ENCODE peak calls at places on chromosomes 3 and 15, in five cellular contexts. X, E, B, Z and D are unnamed samples. For H3K27me3, the result is how much of the 10 kb centered on the place peaks cover.

GRCh38 chr15:69816522-69816921 is 281.2 kb downstream of the TLE3 start:
- DNase-seq in X (no peak), E (no peak), B (no peak), Z (no peak), D (no peak)

GRCh38 chr3:33091746-33092145 is 5.2 kb downstream of the GLB1 start:
- DNase-seq in X (no peak), E (no peak), B (no peak), Z (no peak), D (no peak)

GRCh38 chr3:33218446-33219174 is at the start of gene SUSD5:
- DNase-seq in X (no peak), E (no peak), B (no peak), Z (peak), D (peak)

GRCh38 chr15:43881944-43882343 is 55.1 kb downstream of the WDR76 start:
- DNase-seq in X (no peak), E (no peak), B (no peak), Z (no peak), D (no peak)

GRCh38 chr3:11272913-11273574 is 847 bp downstream of the ATG7 start:
- DNase-seq in X (no peak), E (no peak), B (no peak), Z (no peak), D (no peak)

GRCh38 chr3:43455233-43455632 is 166.6 kb downstream of the ANO10 start:
- DNase-seq in X (no peak), E (no peak), B (no peak), Z (no peak), D (no peak)

GRCh38 chr3:51622868-51623267 is 48.2 kb upstream of the TEX264 start:
- DNase-seq in X (no peak), E (no peak), B (no peak), Z (peak), D (no peak)

GRCh38 chr15:94327356-94327936 is 96.1 kb downstream of the MCTP2 start:
- DNase-seq in X (no peak), E (no peak), B (no peak), Z (no peak), D (no peak)

GRCh38 chr3:156681003-156681402 is 6.6 kb downstream of the TIPARP start:
- DNase-seq in X (no peak), E (no peak), B (no peak), Z (no peak), D (peak)

GRCh38 chr3:71710906-71711494 is 14.2 kb downstream of the EIF4E3 start:
- DNase-seq in X (no peak), E (peak), B (no peak), Z (no peak), D (peak)

GRCh38 chr3:22315925-22316324 is 564.9 kb upstream of the ZNF385D start:
- DNase-seq in X (no peak), E (no peak), B (no peak), Z (no peak), D (no peak)

GRCh38 chr3:74067296-74067695 is 442.6 kb upstream of the PDZRN3 start:
- DNase-seq in X (no peak), E (no peak), B (no peak), Z (no peak), D (no peak)

GRCh38 chr15:64754663-64755426 is 20.5 kb downstream of the RBPMS2 start:
- DNase-seq in X (no peak), E (no peak), B (no peak), Z (no peak), D (no peak)

GRCh38 chr3:184085389-184085852 is 11.4 kb upstream of the HTR3E start:
- DNase-seq in X (no peak), E (no peak), B (no peak), Z (no peak), D (no peak)

GRCh38 chr3:123799544-123800351 is 84.4 kb downstream of the MYLK start:
- DNase-seq in X (no peak), E (no peak), B (peak), Z (no peak), D (peak)

GRCh38 chr3:151743860-151744259 is 10.1 kb downstream of the AADACL2 start:
- DNase-seq in X (no peak), E (no peak), B (no peak), Z (no peak), D (no peak)

GRCh38 chr15:52164631-52165265 is 26.4 kb downstream of the GNB5 start:
- DNase-seq in X (no peak), E (peak), B (no peak), Z (no peak), D (no peak)

GRCh38 chr3:31439888-31440287 is 92.8 kb upstream of the STT3B start:
- DNase-seq in X (no peak), E (no peak), B (no peak), Z (no peak), D (no peak)

GRCh38 chr3:55416381-55416821 is 70.7 kb downstream of the WNT5A start:
- DNase-seq in X (no peak), E (no peak), B (no peak), Z (no peak), D (no peak)

GRCh38 chr3:121707531-121708273 is 41.8 kb downstream of the GOLGB1 start:
- DNase-seq in X (no peak), E (no peak), B (no peak), Z (no peak), D (no peak)

GRCh38 chr3:42900226-42900625 is 5.7 kb upstream of the ZNF662 start:
- DNase-seq in X (no peak), E (no peak), B (no peak), Z (no peak), D (no peak)

GRCh38 chr3:171323934-171324535 is 136.2 kb downstream of the TNIK start:
- DNase-seq in X (no peak), E (no peak), B (no peak), Z (no peak), D (no peak)

GRCh38 chr3:152318512-152318911 is 49.8 kb downstream of the MBNL1 start:
- DNase-seq in X (no peak), E (no peak), B (no peak), Z (no peak), D (no peak)

GRCh38 chr3:54917862-54918261 is 10.0 kb downstream of the LRTM1 start:
- DNase-seq in X (no peak), E (no peak), B (no peak), Z (no peak), D (no peak)

GRCh38 chr3:120487079-120487693 is 36.4 kb upstream of the FSTL1 start:
- DNase-seq in X (no peak), E (no peak), B (no peak), Z (peak), D (no peak)

GRCh38 chr15:39680868-39681267 is 100.0 kb downstream of the THBS1 start:
- DNase-seq in X (no peak), E (no peak), B (no peak), Z (no peak), D (no peak)

GRCh38 chr15:91611924-91612323 is 241.6 kb upstream of the SLCO3A1 start:
- DNase-seq in X (no peak), E (no peak), B (no peak), Z (no peak), D (no peak)

GRCh38 chr15:38685686-38686339 is 121.2 kb upstream of the RASGRP1 start:
- DNase-seq in X (no peak), E (peak), B (no peak), Z (no peak), D (no peak)

GRCh38 chr15:77907824-77908751 is 169.4 kb downstream of the TBC1D2B start:
- DNase-seq in X (peak), E (peak), B (peak), Z (no peak), D (no peak)

GRCh38 chr15:91922701-91923279 is 69.3 kb downstream of the SLCO3A1 start:
- DNase-seq in X (no peak), E (no peak), B (peak), Z (no peak), D (no peak)

GRCh38 chr3:62688050-62688449 is 187.2 kb downstream of the CADPS start:
- DNase-seq in X (no peak), E (no peak), B (no peak), Z (no peak), D (no peak)

GRCh38 chr15:94791008-94791407 is 559.6 kb downstream of the MCTP2 start:
- DNase-seq in X (no peak), E (no peak), B (no peak), Z (no peak), D (no peak)

GRCh38 chr3:112739252-112739945 is 98.5 kb upstream of the CCDC80 start:
- DNase-seq in X (no peak), E (peak), B (no peak), Z (no peak), D (no peak)

DNA sequence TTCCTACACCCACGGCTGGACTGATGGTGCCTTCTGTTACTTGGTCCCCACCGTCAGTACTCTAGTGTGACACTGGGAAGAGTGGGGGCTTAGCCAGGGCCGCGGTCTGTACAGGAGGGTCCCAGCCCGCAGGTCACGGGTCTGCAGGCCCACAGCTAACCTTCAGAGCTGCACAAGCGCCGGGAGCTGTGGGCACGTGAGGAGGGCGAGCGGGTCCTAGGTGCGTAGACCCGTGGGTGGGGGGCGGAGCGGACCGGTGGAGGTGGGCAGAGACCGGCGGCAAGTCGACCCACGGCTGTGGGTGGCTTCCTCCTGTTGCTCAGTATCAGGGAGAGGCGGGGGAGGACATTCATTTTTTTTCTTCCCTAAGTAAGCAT is 1.2 kb downstream of the TNFAIP8L3 start:
- DNase-seq in X (no peak), E (no peak), B (no peak), Z (no peak), D (no peak)
- H3K27me3 ChIP-seq in X (under half), E (under half), B (under half), Z (under half), D (half or more)

DNA sequence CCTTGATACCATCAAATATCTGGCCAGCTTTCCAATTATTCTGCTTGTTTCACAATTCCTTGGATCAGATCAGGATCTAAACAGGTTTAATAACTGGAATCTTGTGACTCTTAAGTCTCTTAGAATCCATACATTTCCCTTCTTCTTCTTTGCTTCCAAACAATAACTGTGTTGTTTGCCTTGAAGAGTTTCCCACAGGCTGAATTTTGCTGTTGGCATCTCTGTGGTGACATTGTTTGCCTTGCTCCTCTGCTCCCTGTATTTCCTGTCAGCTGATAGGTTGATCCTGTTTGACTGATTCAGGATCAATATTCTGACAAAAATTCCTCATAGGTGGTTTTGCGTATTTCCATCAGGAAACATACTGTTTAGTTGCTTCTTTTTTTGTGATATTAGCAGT is 248.4 kb upstream of the LMCD1 start:
- DNase-seq in X (no peak), E (no peak), B (no peak), Z (no peak), D (no peak)
- H3K27me3 ChIP-seq in X (under half), E (under half), B (under half), Z (under half), D (under half)

GRCh38 chr3:46143951-46144473 is 64.1 kb downstream of the CCR1 start:
- DNase-seq in X (no peak), E (no peak), B (no peak), Z (no peak), D (no peak)

GRCh38 chr3:46141807-46142206 is 66.3 kb downstream of the CCR1 start:
- DNase-seq in X (no peak), E (no peak), B (no peak), Z (no peak), D (no peak)

GRCh38 chr3:46133285-46133684 is 74.8 kb downstream of the CCR1 start:
- DNase-seq in X (no peak), E (no peak), B (no peak), Z (no peak), D (no peak)

GRCh38 chr3:46135475-46135874 is 72.6 kb downstream of the CCR1 start:
- DNase-seq in X (no peak), E (no peak), B (no peak), Z (no peak), D (no peak)

DNA sequence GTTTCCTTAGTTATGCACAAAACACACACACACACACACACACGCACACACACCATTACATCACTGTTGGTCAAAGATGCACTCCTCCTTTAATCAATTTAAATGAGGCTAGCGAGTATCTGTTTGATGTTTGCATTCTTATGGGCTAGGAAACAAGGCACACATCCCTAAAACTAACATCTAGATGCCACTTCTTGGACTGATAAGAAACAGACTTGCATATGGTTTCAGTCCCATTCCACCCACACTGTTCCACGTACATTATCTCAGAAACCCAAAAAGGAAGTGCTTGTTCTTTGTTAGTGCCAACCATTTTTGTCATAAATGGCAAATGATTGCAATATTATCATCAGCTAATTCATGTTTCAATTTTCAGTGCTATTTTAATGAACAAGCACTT is 69.5 kb downstream of the CCR1 start:
- DNase-seq in X (no peak), E (no peak), B (no peak), Z (no peak), D (no peak)
- H3K27me3 ChIP-seq in X (under half), E (under half), B (under half), Z (under half), D (under half)

DNA sequence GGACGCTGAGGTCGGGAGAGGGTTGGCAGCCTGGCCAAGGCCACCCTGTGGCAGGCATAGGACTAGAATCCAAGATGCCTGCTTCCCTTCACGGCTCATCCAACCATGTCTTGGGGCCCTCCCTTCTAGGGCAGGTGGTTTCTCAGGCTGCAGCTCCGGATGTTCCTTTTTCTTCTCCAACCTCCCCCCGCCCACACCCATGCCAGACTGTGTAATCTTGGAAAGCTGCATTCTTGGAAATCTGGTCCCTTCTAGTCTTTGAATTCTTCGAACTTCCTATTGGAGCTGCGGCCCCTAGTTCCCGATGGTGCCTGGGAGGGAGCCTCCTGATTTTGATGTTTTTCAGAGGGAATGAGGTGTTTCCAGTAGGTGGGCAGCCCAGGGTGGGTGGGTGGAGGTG is 109.8 kb downstream of the FBLN2 start:
- DNase-seq in X (no peak), E (no peak), B (no peak), Z (no peak), D (no peak)
- H3K27me3 ChIP-seq in X (under half), E (under half), B (under half), Z (half or more), D (under half)

GRCh38 chr15:74135041-74135565 is 4.7 kb downstream of the ISLR2 start:
- DNase-seq in X (no peak), E (no peak), B (no peak), Z (no peak), D (no peak)

GRCh38 chr15:74134387-74135027 is 4.1 kb downstream of the ISLR2 start:
- DNase-seq in X (no peak), E (no peak), B (peak), Z (no peak), D (peak)

GRCh38 chr15:74132681-74133070 is 2.3 kb downstream of the ISLR2 start:
- DNase-seq in X (no peak), E (no peak), B (no peak), Z (no peak), D (no peak)

GRCh38 chr15:74133071-74133702 is 2.8 kb downstream of the ISLR2 start:
- DNase-seq in X (no peak), E (no peak), B (no peak), Z (no peak), D (no peak)

GRCh38 chr15:74133703-74134386 is 3.5 kb downstream of the ISLR2 start:
- DNase-seq in X (no peak), E (no peak), B (no peak), Z (no peak), D (no peak)
- H3K27me3 ChIP-seq in X (under half), E (under half), B (half or more), Z (half or more), D (half or more)

GRCh38 chr3:128503751-128504532 is 10.9 kb upstream of the GATA2 start:
- DNase-seq in X (no peak), E (no peak), B (no peak), Z (no peak), D (no peak)

GRCh38 chr3:128506721-128507120 is 13.7 kb upstream of the GATA2 start:
- DNase-seq in X (no peak), E (no peak), B (no peak), Z (no peak), D (no peak)

GRCh38 chr3:128504533-128504915 is 11.5 kb upstream of the GATA2 start:
- DNase-seq in X (no peak), E (no peak), B (no peak), Z (no peak), D (no peak)

GRCh38 chr3:128505771-128506170 is 12.8 kb upstream of the GATA2 start:
- DNase-seq in X (no peak), E (no peak), B (no peak), Z (no peak), D (no peak)

GRCh38 chr3:128504957-128505730 is 12.1 kb upstream of the GATA2 start:
- DNase-seq in X (no peak), E (no peak), B (no peak), Z (no peak), D (no peak)
- H3K27me3 ChIP-seq in X (under half), E (under half), B (under half), Z (under half), D (under half)

GRCh38 chr3:188899887-188900286 is 271.9 kb upstream of the TPRG1 start:
- DNase-seq in X (no peak), E (no peak), B (peak), Z (no peak), D (no peak)
- H3K27me3 ChIP-seq in X (under half), E (under half), B (under half), Z (under half), D (under half)

GRCh38 chr15:66256692-66257091 is 3.1 kb upstream of the MEGF11 start:
- DNase-seq in X (no peak), E (no peak), B (no peak), Z (no peak), D (no peak)
- H3K27me3 ChIP-seq in X (under half), E (under half), B (under half), Z (half or more), D (half or more)